ENCODE peak calls at places on chromosomes 11 and 22, in ten cellular contexts. A is IMR-90; N is mesendoderm; F is lower lobe of right lung; R is HCT116; C is mammary epithelial cell; X is spleen; J is CD8-positive, alpha-beta memory T cell; V is stomach; L is A549. Y is an unnamed sample. For H3K4me1, the result is how much of the 10 kb centered on the place peaks cover.

GRCh38 chr11:58813693-58814092 is 30.8 kb downstream of the GLYATL2 start:
- DNase-seq in V (no peak), A (no peak), X (no peak), R (peak), C (no peak), N (peak), L (no peak), J (no peak), F (no peak), Y (no peak)

GRCh38 chr11:134385774-134386565 is 26.1 kb downstream of the B3GAT1 start:
- DNase-seq in N (no peak), F (no peak), R (no peak), L (no peak), X (no peak), V (peak), C (no peak), A (no peak), J (no peak), Y (no peak)

GRCh38 chr22:27154717-27155116 is 497.3 kb downstream of the MIAT start:
- DNase-seq in R (no peak), J (no peak), V (no peak), X (peak), F (no peak), L (no peak), N (no peak), A (no peak), C (no peak), Y (peak)

GRCh38 chr11:122392508-122392907 is 263.0 kb upstream of the UBASH3B start:
- DNase-seq in R (no peak), A (no peak), J (no peak), L (no peak), C (no peak), V (no peak), N (no peak), F (no peak), X (no peak), Y (no peak)

GRCh38 chr11:120774591-120775386 is 249.1 kb upstream of the TBCEL start:
- DNase-seq in A (no peak), X (no peak), R (no peak), C (no peak), L (no peak), V (no peak), N (peak), F (no peak), J (no peak), Y (no peak)

GRCh38 chr11:100674212-100674611 is 12.9 kb upstream of the ARHGAP42 start:
- DNase-seq in C (no peak), F (no peak), J (no peak), X (no peak), V (no peak), R (no peak), L (no peak), N (no peak), A (peak), Y (no peak)

GRCh38 chr22:35024364-35024692 is 41.6 kb upstream of the ISX start:
- DNase-seq in V (no peak), J (no peak), C (no peak), L (no peak), R (no peak), X (no peak), F (no peak), A (no peak), N (no peak), Y (no peak)

GRCh38 chr11:1411301-1411700 is 21.6 kb downstream of the BRSK2 start:
- DNase-seq in C (no peak), L (no peak), N (no peak), R (no peak), J (no peak), V (no peak), F (no peak), X (no peak), A (no peak), Y (peak)

GRCh38 chr11:104127828-104128227 is 36.1 kb downstream of the PDGFD start:
- DNase-seq in J (no peak), N (peak), F (no peak), L (no peak), A (peak), V (no peak), C (peak), R (no peak), X (no peak), Y (no peak)

GRCh38 chr11:133907216-133907615 is 49.6 kb downstream of the IGSF9B start:
- DNase-seq in N (no peak), X (peak), A (no peak), J (no peak), V (no peak), F (peak), C (no peak), L (no peak), R (no peak), Y (no peak)

GRCh38 chr11:59706518-59707285 is 6.9 kb downstream of the OR10V1 start:
- DNase-seq in A (peak), F (no peak), J (no peak), X (no peak), V (peak), R (peak), C (peak), L (peak), N (no peak), Y (no peak)

GRCh38 chr11:27904358-27905055 is 203.4 kb downstream of the KIF18A start:
- DNase-seq in J (no peak), V (no peak), C (peak), R (no peak), L (no peak), F (no peak), X (no peak), A (peak), N (no peak), Y (no peak)

GRCh38 chr11:122259149-122259821 is 143.3 kb upstream of the BLID start:
- DNase-seq in V (no peak), C (no peak), F (no peak), X (no peak), A (no peak), J (no peak), R (no peak), L (no peak), N (no peak), Y (peak)

GRCh38 chr11:37905707-37906417 is 1307.8 kb upstream of the RAG2 start:
- DNase-seq in R (no peak), C (peak), J (no peak), X (no peak), N (no peak), V (no peak), A (no peak), L (no peak), F (no peak), Y (no peak)

GRCh38 chr11:44595964-44596381 is 30.5 kb downstream of the CD82 start:
- DNase-seq in N (no peak), V (peak), C (no peak), F (no peak), R (no peak), L (no peak), X (no peak), A (no peak), J (no peak), Y (peak)

GRCh38 chr11:88431675-88432341 is 94.3 kb upstream of the CTSC start:
- DNase-seq in N (no peak), A (no peak), C (no peak), X (no peak), J (no peak), F (no peak), V (no peak), L (no peak), R (no peak), Y (no peak)

GRCh38 chr11:132430352-132431091 is 1060.1 kb downstream of the NTM start:
- DNase-seq in N (no peak), F (no peak), L (no peak), C (no peak), A (no peak), V (peak), X (no peak), R (no peak), J (no peak), Y (peak)

GRCh38 chr22:41862160-41862529 is 29.2 kb downstream of the SREBF2 start:
- DNase-seq in R (no peak), L (no peak), J (peak), F (no peak), X (no peak), N (no peak), V (no peak), C (peak), A (peak), Y (no peak)

GRCh38 chr22:42799462-42800405 is 57.3 kb downstream of the ARFGAP3 start:
- DNase-seq in F (no peak), J (no peak), A (no peak), V (no peak), R (no peak), N (peak), C (peak), X (no peak), L (no peak), Y (no peak)

GRCh38 chr11:4891996-4892640 is 10.4 kb downstream of the OR51T1 start:
- DNase-seq in F (no peak), V (no peak), N (peak), X (no peak), J (no peak), L (peak), A (peak), C (peak), R (no peak), Y (no peak)

GRCh38 chr11:72568861-72569260 is 105.4 kb downstream of the PDE2A start:
- DNase-seq in X (no peak), F (no peak), A (no peak), C (peak), N (no peak), V (no peak), L (no peak), J (no peak), R (no peak), Y (no peak)

DNA sequence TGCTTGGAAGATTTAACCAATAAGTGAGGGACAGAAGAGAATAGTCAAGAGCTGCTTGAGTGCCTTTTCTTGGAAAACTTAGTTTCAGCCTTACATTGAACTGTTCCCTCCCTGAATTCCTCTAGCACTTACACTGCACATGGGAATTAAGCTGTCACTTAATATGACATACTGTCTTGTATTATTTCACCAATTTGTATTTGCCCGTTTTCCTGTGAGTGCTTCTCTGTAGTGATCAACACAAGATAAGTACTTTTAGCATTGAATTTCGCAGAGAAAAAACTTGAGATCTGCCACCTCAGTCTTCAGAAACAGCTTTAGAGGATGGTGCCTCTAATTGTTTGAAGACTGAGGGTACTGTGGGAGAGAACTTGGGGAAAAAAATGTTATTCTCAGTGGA is 3.7 kb downstream of the SPCS2 start:
- DNase-seq in N (no peak), L (no peak), J (no peak), A (no peak), F (no peak), V (no peak), X (no peak), C (no peak), R (no peak), Y (no peak)
- H3K4me1 ChIP-seq in N (under half), L (under half), J (under half), A (under half), F (under half), V (half or more), X (half or more), C (under half), R (under half), Y (under half)

GRCh38 chr11:22798890-22799289 is 30.7 kb downstream of the SVIP start:
- DNase-seq in V (no peak), L (no peak), A (no peak), F (no peak), R (no peak), X (no peak), N (no peak), J (no peak), C (no peak), Y (no peak)
- H3K27ac ChIP-seq in V (no peak), L (no peak), A (no peak), F (no peak), R (no peak), X (no peak), N (no peak), J (no peak), C (no peak), Y (no peak)

DNA sequence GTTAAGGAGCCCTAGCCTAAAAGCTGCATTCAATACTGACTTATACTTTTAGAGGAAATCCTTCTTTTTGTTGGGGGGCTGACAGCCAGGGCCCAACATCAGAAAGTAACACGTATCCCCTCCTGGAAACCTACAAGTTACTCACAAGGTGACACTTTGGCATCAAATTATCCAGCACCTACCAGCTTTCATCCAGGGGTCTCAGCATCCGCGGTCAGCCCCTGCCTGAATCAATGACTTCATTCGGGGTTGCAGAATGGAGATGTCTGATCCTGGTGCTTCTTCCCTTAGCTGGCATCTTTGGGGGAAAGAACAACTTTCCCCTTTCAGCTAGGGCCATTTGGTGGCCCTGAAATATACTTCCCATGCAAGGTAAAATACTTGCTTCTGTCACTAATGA is 5.3 kb upstream of the NAP1L4 start:
- DNase-seq in F (no peak), V (peak), N (no peak), R (no peak), X (no peak), A (no peak), C (no peak), J (no peak), L (no peak), Y (no peak)
- H3K4me1 ChIP-seq in F (under half), V (half or more), N (under half), R (under half), X (under half), A (under half), C (under half), J (under half), L (under half), Y (under half)

DNA sequence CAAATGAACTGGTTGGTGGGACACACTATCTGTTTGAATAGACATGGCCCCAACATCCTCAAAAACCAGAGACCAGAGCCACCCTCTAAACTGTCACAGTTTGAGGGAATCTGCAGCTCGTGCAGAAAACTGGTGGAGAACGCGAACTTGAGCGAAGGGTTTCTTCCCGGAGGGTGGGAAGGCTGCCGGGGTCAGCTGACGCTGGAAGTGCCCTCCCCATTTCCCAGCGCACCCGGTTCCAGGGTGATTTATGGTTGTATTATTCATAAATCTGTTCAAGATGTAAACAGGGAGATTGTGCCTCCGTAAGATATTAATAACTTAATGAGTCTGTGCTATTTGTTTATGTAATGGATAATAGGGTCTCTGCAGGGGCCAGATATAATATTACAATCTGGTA is 1396.7 kb downstream of the BRD1 start:
- DNase-seq in N (no peak), J (no peak), F (no peak), A (no peak), C (no peak), R (no peak), V (no peak), X (peak), L (no peak), Y (no peak)
- H3K27ac ChIP-seq in N (no peak), J (no peak), F (no peak), A (no peak), C (no peak), R (no peak), V (no peak), X (no peak), L (no peak), Y (no peak)

DNA sequence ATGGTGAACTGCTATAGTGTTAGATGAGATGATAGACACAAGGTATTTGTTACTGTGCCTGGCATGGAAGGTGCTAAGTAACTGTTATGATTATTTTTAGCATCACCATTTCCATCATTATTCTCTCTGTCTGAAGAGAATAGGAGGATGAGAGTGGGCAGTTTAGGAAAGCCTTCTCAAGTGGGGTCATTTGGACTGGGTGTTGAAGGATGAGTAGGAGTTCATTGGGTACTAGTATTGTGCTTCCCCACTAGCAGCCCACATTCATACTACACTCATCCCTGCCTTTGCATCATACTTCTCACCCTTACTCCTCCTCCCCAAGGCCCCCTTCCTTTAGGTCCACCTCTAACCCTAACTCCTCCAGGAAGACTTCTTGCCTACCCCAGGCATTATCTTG is 20.6 kb downstream of the MYEOV start:
- DNase-seq in C (no peak), F (no peak), L (no peak), R (no peak), A (no peak), N (no peak), J (no peak), X (no peak), V (no peak), Y (no peak)
- H3K4me1 ChIP-seq in C (under half), F (under half), L (under half), R (half or more), A (under half), N (under half), J (under half), X (under half), V (under half), Y (under half)

DNA sequence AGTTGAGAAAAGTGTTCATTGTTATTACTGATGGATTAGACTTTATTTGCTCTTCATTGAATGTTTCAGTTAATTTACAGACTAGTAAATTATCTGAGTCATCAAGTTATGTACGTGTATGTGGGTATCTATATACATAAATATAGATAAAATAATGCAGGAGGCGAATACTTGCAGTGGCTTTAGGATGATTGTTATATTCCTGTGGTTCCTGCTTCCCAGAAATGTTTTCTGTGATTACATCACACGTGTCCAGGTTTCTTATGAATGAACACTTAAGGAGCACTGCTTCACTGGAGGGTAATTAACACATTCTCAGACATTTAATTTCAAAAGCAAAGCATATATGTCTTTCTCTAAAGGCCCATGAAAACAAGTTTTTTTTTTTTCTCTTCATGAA is 28.4 kb downstream of the YAP1 start:
- DNase-seq in V (no peak), R (no peak), N (no peak), F (no peak), A (peak), X (no peak), J (no peak), C (peak), L (no peak), Y (no peak)
- H3K27ac ChIP-seq in V (no peak), R (peak), N (no peak), F (no peak), A (peak), X (no peak), J (no peak), C (peak), L (no peak), Y (no peak)